ENCODE peak calls at places on chromosomes 1 and 21, in eight cellular contexts. One of them, this sample, is unnamed.

GRCh38 chr21:32674731-32675130 is 53.1 kb downstream of the SYNJ1 start:
- DNase-seq in progenitor cell of endocrine pancreas: no peak
- DNase-seq in heart left ventricle: no peak
- DNase-seq in fibroblast of pulmonary artery: no peak
- DNase-seq in right lobe of liver: no peak
- DNase-seq in A549: no peak
- DNase-seq in AG09309: no peak
- DNase-seq in AG09319: no peak
- DNase-seq in this sample: no peak

GRCh38 chr1:90486134-90486824 is 230.8 kb downstream of the BARHL2 start:
- DNase-seq in progenitor cell of endocrine pancreas: no peak
- DNase-seq in heart left ventricle: no peak
- DNase-seq in fibroblast of pulmonary artery: no peak
- DNase-seq in right lobe of liver: no peak
- DNase-seq in A549: no peak
- DNase-seq in AG09309: no peak
- DNase-seq in AG09319: no peak
- DNase-seq in this sample: no peak

GRCh38 chr1:63674238-63674864 is 81.1 kb downstream of the PGM1 start:
- DNase-seq in progenitor cell of endocrine pancreas: peak; percentile 67
- DNase-seq in heart left ventricle: peak; percentile 65
- DNase-seq in fibroblast of pulmonary artery: peak; percentile 91
- DNase-seq in right lobe of liver: peak; percentile 82
- DNase-seq in A549: peak; percentile 80
- DNase-seq in AG09309: peak; percentile 46
- DNase-seq in AG09319: peak; percentile 70
- DNase-seq in this sample: peak; percentile 87

GRCh38 chr1:201673912-201674311 is 135.0 kb downstream of the NAV1 start:
- DNase-seq in progenitor cell of endocrine pancreas: no peak
- DNase-seq in heart left ventricle: no peak
- DNase-seq in fibroblast of pulmonary artery: no peak
- DNase-seq in right lobe of liver: no peak
- DNase-seq in A549: no peak
- DNase-seq in AG09309: no peak
- DNase-seq in AG09319: no peak
- DNase-seq in this sample: no peak

GRCh38 chr1:44326821-44327465 is 28.1 kb downstream of the ERI3 start:
- DNase-seq in progenitor cell of endocrine pancreas: no peak
- DNase-seq in heart left ventricle: no peak
- DNase-seq in fibroblast of pulmonary artery: no peak
- DNase-seq in right lobe of liver: no peak
- DNase-seq in A549: no peak
- DNase-seq in AG09309: no peak
- DNase-seq in AG09319: no peak
- DNase-seq in this sample: no peak

GRCh38 chr1:225467193-225468020 is 39.6 kb upstream of the LBR start:
- DNase-seq in progenitor cell of endocrine pancreas: no peak
- DNase-seq in heart left ventricle: peak; percentile 87
- DNase-seq in fibroblast of pulmonary artery: peak; percentile 33
- DNase-seq in right lobe of liver: peak; percentile 73
- DNase-seq in A549: no peak
- DNase-seq in AG09309: no peak
- DNase-seq in AG09319: no peak
- DNase-seq in this sample: no peak

GRCh38 chr1:96236156-96236739 is 485.3 kb upstream of the PTBP2 start:
- DNase-seq in progenitor cell of endocrine pancreas: no peak
- DNase-seq in heart left ventricle: no peak
- DNase-seq in fibroblast of pulmonary artery: peak; percentile 87
- DNase-seq in right lobe of liver: no peak
- DNase-seq in A549: peak; percentile 2
- DNase-seq in AG09309: no peak
- DNase-seq in AG09319: peak; percentile 54
- DNase-seq in this sample: peak; percentile 35

GRCh38 chr1:236044346-236044745 is 20.5 kb downstream of the NID1 start:
- DNase-seq in progenitor cell of endocrine pancreas: no peak
- DNase-seq in heart left ventricle: no peak
- DNase-seq in fibroblast of pulmonary artery: no peak
- DNase-seq in right lobe of liver: no peak
- DNase-seq in A549: no peak
- DNase-seq in AG09309: no peak
- DNase-seq in AG09319: no peak
- DNase-seq in this sample: no peak

GRCh38 chr1:31318146-31318545 is 21.3 kb downstream of the ZCCHC17 start:
- DNase-seq in progenitor cell of endocrine pancreas: no peak
- DNase-seq in heart left ventricle: no peak
- DNase-seq in fibroblast of pulmonary artery: no peak
- DNase-seq in right lobe of liver: no peak
- DNase-seq in A549: no peak
- DNase-seq in AG09309: no peak
- DNase-seq in AG09319: no peak
- DNase-seq in this sample: no peak

GRCh38 chr1:103084176-103084575 is 24.1 kb downstream of the COL11A1 start:
- DNase-seq in progenitor cell of endocrine pancreas: no peak
- DNase-seq in heart left ventricle: no peak
- DNase-seq in fibroblast of pulmonary artery: peak; percentile 42
- DNase-seq in right lobe of liver: no peak
- DNase-seq in A549: no peak
- DNase-seq in AG09309: no peak
- DNase-seq in AG09319: no peak
- DNase-seq in this sample: no peak

GRCh38 chr1:221240652-221241051 is 361.4 kb downstream of the HLX start:
- DNase-seq in progenitor cell of endocrine pancreas: no peak
- DNase-seq in heart left ventricle: no peak
- DNase-seq in fibroblast of pulmonary artery: no peak
- DNase-seq in right lobe of liver: no peak
- DNase-seq in A549: no peak
- DNase-seq in AG09309: no peak
- DNase-seq in AG09319: no peak
- DNase-seq in this sample: no peak

GRCh38 chr21:34599534-34600101 is 15.3 kb downstream of the RCAN1 start:
- DNase-seq in progenitor cell of endocrine pancreas: no peak
- DNase-seq in heart left ventricle: no peak
- DNase-seq in fibroblast of pulmonary artery: no peak
- DNase-seq in right lobe of liver: no peak
- DNase-seq in A549: no peak
- DNase-seq in AG09309: no peak
- DNase-seq in AG09319: no peak
- DNase-seq in this sample: no peak

GRCh38 chr1:175129997-175130648 is 62.5 kb downstream of the KIAA0040 start:
- DNase-seq in progenitor cell of endocrine pancreas: no peak
- DNase-seq in heart left ventricle: no peak
- DNase-seq in fibroblast of pulmonary artery: peak; percentile 39
- DNase-seq in right lobe of liver: no peak
- DNase-seq in A549: no peak
- DNase-seq in AG09309: no peak
- DNase-seq in AG09319: no peak
- DNase-seq in this sample: peak; percentile 52

GRCh38 chr1:168977618-168978017 is 128.9 kb upstream of the ATP1B1 start:
- DNase-seq in progenitor cell of endocrine pancreas: no peak
- DNase-seq in heart left ventricle: no peak
- DNase-seq in fibroblast of pulmonary artery: no peak
- DNase-seq in right lobe of liver: no peak
- DNase-seq in A549: no peak
- DNase-seq in AG09309: no peak
- DNase-seq in AG09319: no peak
- DNase-seq in this sample: no peak

GRCh38 chr1:154750681-154751665 is 119.1 kb downstream of the KCNN3 start:
- DNase-seq in progenitor cell of endocrine pancreas: no peak
- DNase-seq in heart left ventricle: no peak
- DNase-seq in fibroblast of pulmonary artery: no peak
- DNase-seq in right lobe of liver: peak; percentile 33
- DNase-seq in A549: no peak
- DNase-seq in AG09309: no peak
- DNase-seq in AG09319: no peak
- DNase-seq in this sample: no peak

GRCh38 chr1:218658899-218659298 is 313.8 kb downstream of the TGFB2 start:
- DNase-seq in progenitor cell of endocrine pancreas: no peak
- DNase-seq in heart left ventricle: no peak
- DNase-seq in fibroblast of pulmonary artery: peak; percentile 45
- DNase-seq in right lobe of liver: no peak
- DNase-seq in A549: peak; percentile 43
- DNase-seq in AG09309: no peak
- DNase-seq in AG09319: no peak
- DNase-seq in this sample: peak; percentile 70

GRCh38 chr1:206816390-206817287 is 44.3 kb upstream of the IL10 start:
- DNase-seq in progenitor cell of endocrine pancreas: no peak
- DNase-seq in heart left ventricle: no peak
- DNase-seq in fibroblast of pulmonary artery: peak; percentile 90
- DNase-seq in right lobe of liver: no peak
- DNase-seq in A549: no peak
- DNase-seq in AG09309: no peak
- DNase-seq in AG09319: no peak
- DNase-seq in this sample: no peak

GRCh38 chr1:73044241-73044640 is 761.9 kb upstream of the NEGR1 start:
- DNase-seq in progenitor cell of endocrine pancreas: no peak
- DNase-seq in heart left ventricle: peak; percentile 32
- DNase-seq in fibroblast of pulmonary artery: no peak
- DNase-seq in right lobe of liver: no peak
- DNase-seq in A549: no peak
- DNase-seq in AG09309: no peak
- DNase-seq in AG09319: no peak
- DNase-seq in this sample: no peak

GRCh38 chr1:177809844-177810243 is 160.0 kb downstream of the SEC16B start:
- DNase-seq in progenitor cell of endocrine pancreas: no peak
- DNase-seq in heart left ventricle: no peak
- DNase-seq in fibroblast of pulmonary artery: no peak
- DNase-seq in right lobe of liver: no peak
- DNase-seq in A549: no peak
- DNase-seq in AG09309: no peak
- DNase-seq in AG09319: no peak
- DNase-seq in this sample: no peak

DNA sequence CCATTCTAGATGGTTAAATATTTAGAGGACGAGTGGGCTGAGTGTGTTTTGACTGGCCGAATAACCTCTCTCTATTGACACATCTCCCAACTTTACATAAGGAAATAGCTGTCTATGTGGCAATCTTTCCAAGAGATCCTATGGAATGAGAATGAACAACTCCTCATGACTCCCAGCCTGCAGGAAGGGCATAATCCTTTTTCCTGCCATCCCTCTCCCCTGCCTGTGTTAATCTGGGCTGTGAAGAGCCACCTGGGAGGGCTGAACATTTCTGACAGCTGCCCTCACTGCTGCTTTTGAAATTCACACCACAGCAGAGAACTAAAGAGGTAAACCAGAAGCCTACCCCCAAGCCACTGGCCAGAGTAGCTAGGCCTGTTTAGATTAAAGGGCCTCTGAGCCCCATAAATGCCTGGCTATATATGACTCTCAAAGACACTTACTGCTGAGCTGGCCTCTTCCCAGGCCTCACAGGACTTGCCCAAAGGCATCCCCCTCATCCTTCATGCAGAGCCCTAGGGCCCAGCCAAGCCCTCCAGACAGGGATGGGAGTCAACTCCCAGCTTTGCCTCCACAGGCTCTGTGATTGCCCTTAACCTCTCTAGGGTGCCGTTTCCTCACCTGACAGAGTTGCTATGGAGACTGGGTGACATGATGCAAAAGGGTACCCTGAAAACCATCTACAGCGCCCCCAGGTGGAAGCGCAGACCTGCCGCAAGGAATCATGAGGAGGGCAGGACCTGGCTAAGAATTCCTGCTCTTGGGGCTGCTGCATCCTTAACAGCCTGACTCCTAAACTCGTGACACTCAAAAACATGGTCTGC is 42.0 kb upstream of the LDLRAP1 start:
- DNase-seq in progenitor cell of endocrine pancreas: no peak
- DNase-seq in heart left ventricle: no peak
- DNase-seq in fibroblast of pulmonary artery: peak; percentile 72
- DNase-seq in right lobe of liver: peak; percentile 36
- DNase-seq in A549: no peak
- DNase-seq in AG09309: peak; percentile 57
- DNase-seq in AG09319: no peak
- DNase-seq in this sample: no peak
- TF ChIP-seq CTCF in progenitor cell of endocrine pancreas: peak; percentile 27
- TF ChIP-seq CTCF in heart left ventricle: peak; percentile 14
- TF ChIP-seq CTCF in fibroblast of pulmonary artery: peak; percentile 16
- TF ChIP-seq CTCF in right lobe of liver: peak; percentile 13
- TF ChIP-seq CTCF in A549: no peak
- TF ChIP-seq CTCF in AG09309: peak; percentile 21
- TF ChIP-seq CTCF in AG09319: no peak
- TF ChIP-seq CTCF in this sample: peak; percentile 39

GRCh38 chr21:38454161-38454560 is 44.1 kb downstream of the ERG start:
- DNase-seq in progenitor cell of endocrine pancreas: no peak
- DNase-seq in heart left ventricle: no peak
- DNase-seq in fibroblast of pulmonary artery: no peak
- DNase-seq in right lobe of liver: no peak
- DNase-seq in A549: no peak
- DNase-seq in AG09309: no peak
- DNase-seq in AG09319: no peak
- DNase-seq in this sample: no peak
- TF ChIP-seq CTCF in progenitor cell of endocrine pancreas: no peak
- TF ChIP-seq CTCF in heart left ventricle: no peak
- TF ChIP-seq CTCF in fibroblast of pulmonary artery: no peak
- TF ChIP-seq CTCF in right lobe of liver: no peak
- TF ChIP-seq CTCF in A549: no peak
- TF ChIP-seq CTCF in AG09309: no peak
- TF ChIP-seq CTCF in AG09319: no peak
- TF ChIP-seq CTCF in this sample: no peak

GRCh38 chr1:198959032-198959431 is 320.2 kb downstream of the PTPRC start:
- DNase-seq in progenitor cell of endocrine pancreas: no peak
- DNase-seq in heart left ventricle: no peak
- DNase-seq in fibroblast of pulmonary artery: no peak
- DNase-seq in right lobe of liver: no peak
- DNase-seq in A549: no peak
- DNase-seq in AG09309: no peak
- DNase-seq in AG09319: no peak
- DNase-seq in this sample: no peak
- TF ChIP-seq CTCF in progenitor cell of endocrine pancreas: no peak
- TF ChIP-seq CTCF in heart left ventricle: no peak
- TF ChIP-seq CTCF in fibroblast of pulmonary artery: no peak
- TF ChIP-seq CTCF in right lobe of liver: no peak
- TF ChIP-seq CTCF in A549: no peak
- TF ChIP-seq CTCF in AG09309: no peak
- TF ChIP-seq CTCF in AG09319: no peak
- TF ChIP-seq CTCF in this sample: no peak

DNA sequence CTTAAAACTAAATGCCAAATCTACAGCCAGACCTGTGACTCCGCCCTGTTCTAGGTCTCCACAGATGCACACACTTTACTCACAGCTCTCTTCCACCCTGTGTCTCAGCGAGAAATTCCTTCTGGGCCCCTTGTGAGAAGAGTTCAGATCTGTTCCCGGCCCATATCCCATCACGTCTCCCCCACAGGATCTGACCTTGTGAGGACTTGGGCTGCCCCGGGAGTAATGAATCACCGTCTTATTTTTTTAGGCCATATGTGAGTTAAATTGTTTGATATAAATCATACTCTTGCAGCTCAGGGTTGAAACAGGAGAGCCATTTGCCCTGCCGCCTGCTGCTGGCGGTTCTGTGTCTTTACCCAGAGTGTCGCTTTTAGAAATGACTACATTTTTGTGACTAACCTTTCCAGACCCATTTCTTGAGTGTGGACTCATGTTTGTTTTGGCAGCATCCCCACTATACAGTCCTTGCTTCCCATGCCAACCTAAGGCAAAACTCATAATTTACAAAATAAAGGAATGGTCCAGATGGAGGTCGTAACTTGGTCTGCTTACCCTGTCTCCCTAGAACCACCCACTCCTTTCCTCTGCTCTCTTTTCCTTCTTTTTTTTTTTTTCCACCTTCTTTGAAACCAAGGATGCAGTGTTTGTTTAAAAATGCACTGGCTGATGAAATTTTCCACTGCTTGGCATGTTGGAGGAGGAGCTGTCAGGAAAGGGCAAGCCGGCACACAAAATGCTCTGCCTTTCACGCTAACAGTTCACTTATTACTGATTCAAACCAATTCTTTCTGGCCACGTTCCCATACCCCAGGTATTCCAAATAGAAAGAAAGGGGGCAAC is 98.0 kb upstream of the C1orf105 start:
- DNase-seq in progenitor cell of endocrine pancreas: no peak
- DNase-seq in heart left ventricle: peak; percentile 44
- DNase-seq in fibroblast of pulmonary artery: peak; percentile 93
- DNase-seq in right lobe of liver: no peak
- DNase-seq in A549: peak; percentile 59
- DNase-seq in AG09309: peak; percentile 71
- DNase-seq in AG09319: peak; percentile 75
- DNase-seq in this sample: peak; percentile 50
- TF ChIP-seq CTCF in progenitor cell of endocrine pancreas: no peak
- TF ChIP-seq CTCF in heart left ventricle: no peak
- TF ChIP-seq CTCF in fibroblast of pulmonary artery: peak; percentile 4
- TF ChIP-seq CTCF in right lobe of liver: no peak
- TF ChIP-seq CTCF in A549: no peak
- TF ChIP-seq CTCF in AG09309: no peak
- TF ChIP-seq CTCF in AG09319: no peak
- TF ChIP-seq CTCF in this sample: no peak

This sample was measured in epithelial cell of proximal tubule.